ENCODE peak calls at places on chromosomes 13 and 19, in five cellular contexts. K, F, A, I and B are unnamed samples.

GRCh38 chr13:41004875-41005693 is 14.0 kb downstream of the ELF1 start:
- DNase-seq in I (no peak), F (no peak), K (no peak), A (peak), B (peak)

GRCh38 chr19:46192990-46193650 is 36.4 kb upstream of the IGFL1 start:
- DNase-seq in K (no peak), F (peak), A (peak), I (no peak), B (no peak)

GRCh38 chr13:108851660-108852059 is 222.2 kb downstream of the MYO16 start:
- DNase-seq in K (no peak), A (no peak), F (no peak), I (no peak), B (no peak)

GRCh38 chr19:41424335-41425173 is 2.6 kb downstream of the B3GNT8 start:
- DNase-seq in A (no peak), F (no peak), I (no peak), K (no peak), B (no peak)

GRCh38 chr13:106619688-106620555 is 52.0 kb upstream of the ARGLU1 start:
- DNase-seq in A (peak), K (peak), I (no peak), F (peak), B (peak)

GRCh38 chr19:5498817-5499535 is 43.8 kb downstream of the ZNRF4 start:
- DNase-seq in K (no peak), A (no peak), F (no peak), I (no peak), B (no peak)

GRCh38 chr19:45969676-45970075 is 4.0 kb downstream of the NOVA2 start:
- DNase-seq in I (no peak), K (no peak), A (no peak), F (no peak), B (no peak)

GRCh38 chr19:1755467-1756155 is 2.3 kb downstream of the ONECUT3 start:
- DNase-seq in F (no peak), K (no peak), I (no peak), A (no peak), B (no peak)

GRCh38 chr19:33905473-33905936 is 108.8 kb downstream of the KCTD15 start:
- DNase-seq in A (peak), I (no peak), F (no peak), K (no peak), B (no peak)

GRCh38 chr13:90918551-90918950 is 428.9 kb upstream of the MIR17HG start:
- DNase-seq in A (peak), I (no peak), F (peak), K (no peak), B (no peak)

GRCh38 chr19:48169585-48169973 is 565 bp downstream of the LIG1 start:
- DNase-seq in F (peak), K (peak), A (peak), I (peak), B (peak)

GRCh38 chr19:46390866-46391265 is 22.5 kb downstream of the CCDC8 start:
- DNase-seq in I (no peak), F (no peak), A (no peak), K (no peak), B (no peak)

GRCh38 chr19:2083174-2083854 is 12.8 kb downstream of the MOB3A start:
- DNase-seq in K (no peak), I (no peak), F (no peak), A (no peak), B (peak)

GRCh38 chr19:8340341-8341096 is 2.5 kb downstream of the KANK3 start:
- DNase-seq in F (peak), K (no peak), I (no peak), A (no peak), B (peak)

GRCh38 chr19:31733591-31733990 is 384.4 kb upstream of the TSHZ3 start:
- DNase-seq in I (no peak), K (no peak), A (no peak), F (no peak), B (no peak)

GRCh38 chr13:94664889-94665288 is 47.5 kb downstream of the SOX21 start:
- DNase-seq in I (no peak), A (no peak), F (no peak), K (no peak), B (no peak)

GRCh38 chr13:103695320-103695719 is 629.1 kb upstream of the SLC10A2 start:
- DNase-seq in I (no peak), A (no peak), F (no peak), K (no peak), B (no peak)

GRCh38 chr13:95002968-95003813 is 290.8 kb upstream of the SOX21 start:
- DNase-seq in A (no peak), F (no peak), I (no peak), K (no peak), B (no peak)

GRCh38 chr13:64471916-64472315 is 2758.2 kb downstream of the PCDH9 start:
- DNase-seq in K (peak), F (peak), I (no peak), A (peak), B (no peak)

GRCh38 chr19:1019980-1020867 is 699 bp downstream of the TMEM259 start:
- DNase-seq in K (no peak), I (no peak), F (no peak), A (no peak), B (no peak)

GRCh38 chr19:48292798-48293197 is 22.9 kb downstream of the ZNF114 start:
- DNase-seq in I (no peak), F (peak), A (peak), K (no peak), B (no peak)

GRCh38 chr13:94157705-94158218 is 321.7 kb downstream of the DCT start:
- DNase-seq in K (no peak), I (no peak), F (peak), A (no peak), B (no peak)

GRCh38 chr19:45653634-45654033 is 14.4 kb upstream of the GIPR start:
- DNase-seq in A (no peak), K (no peak), I (no peak), F (no peak), B (no peak)

GRCh38 chr19:52961981-52962380 is 700 bp downstream of the ZNF816 start:
- DNase-seq in K (no peak), I (no peak), A (peak), F (no peak), B (no peak)

GRCh38 chr13:98254541-98254940 is 77.5 kb upstream of the RNF113B start:
- DNase-seq in F (peak), A (no peak), I (no peak), K (no peak), B (no peak)

GRCh38 chr19:12090807-12091206 is 26.3 kb downstream of the ZNF844 start:
- DNase-seq in A (peak), K (peak), I (peak), F (peak), B (peak)

GRCh38 chr13:42762917-42763316 is 18.5 kb upstream of the FAM216B start:
- DNase-seq in I (no peak), A (peak), F (peak), K (peak), B (no peak)

GRCh38 chr19:18344546-18344945 is 4.1 kb downstream of the PGPEP1 start:
- DNase-seq in K (no peak), F (no peak), A (no peak), I (no peak), B (no peak)

GRCh38 chr19:18345296-18345695 is 4.9 kb downstream of the PGPEP1 start:
- DNase-seq in K (no peak), F (no peak), A (no peak), I (no peak), B (no peak)

GRCh38 chr19:18349524-18350128 is 9.2 kb downstream of the PGPEP1 start:
- DNase-seq in A (peak), K (no peak), I (no peak), F (peak), B (peak)

GRCh38 chr19:18348171-18348570 is 7.8 kb downstream of the PGPEP1 start:
- DNase-seq in K (no peak), F (no peak), A (no peak), I (no peak), B (no peak)

GRCh38 chr19:18346091-18346490 is 5.7 kb downstream of the PGPEP1 start:
- DNase-seq in A (peak), F (no peak), I (no peak), K (no peak), B (no peak)
- TF ChIP-seq CTCF in A (no peak), F (no peak), I (no peak), K (no peak), B (no peak)

GRCh38 chr19:51904331-51905165 is at the start of gene ZNF649:
- DNase-seq in I (peak), K (peak), F (peak), A (peak), B (peak)
- TF ChIP-seq CTCF in I (no peak), K (no peak), F (no peak), A (peak), B (no peak)

GRCh38 chr13:84574851-84575250 is 692.6 kb upstream of the SLITRK1 start:
- DNase-seq in A (peak), F (peak), I (no peak), K (no peak), B (no peak)
- TF ChIP-seq CTCF in A (peak), F (peak), I (no peak), K (peak), B (no peak)

DNA sequence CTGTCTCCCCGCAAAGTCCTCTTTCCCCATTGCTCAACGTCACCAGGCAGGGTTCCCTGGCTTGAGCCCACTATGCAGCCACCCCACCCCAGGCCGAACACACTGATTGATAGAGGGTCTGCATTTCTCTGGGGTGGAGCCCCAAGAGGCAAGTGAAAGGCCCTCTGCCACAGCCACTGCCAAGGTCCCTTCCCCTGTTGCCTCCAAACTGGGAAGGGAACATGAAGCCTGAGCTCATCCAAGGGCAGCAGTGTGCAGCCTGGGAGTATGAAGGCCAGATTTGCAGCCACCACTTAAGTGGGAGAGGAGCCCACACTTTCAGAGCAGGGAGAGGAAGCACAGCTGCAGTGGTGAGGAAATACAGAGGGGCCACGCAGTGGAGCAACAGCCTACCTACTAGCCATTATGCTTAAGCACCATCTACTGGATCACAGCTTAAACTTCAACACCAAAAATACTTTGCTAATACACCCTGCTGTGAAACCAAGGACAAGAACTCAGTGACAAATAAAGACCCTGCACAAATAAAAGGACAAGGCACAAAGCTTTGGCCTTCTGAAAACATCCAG is 48.6 kb downstream of the UBL3 start:
- DNase-seq in A (no peak), I (no peak), K (no peak), F (peak), B (no peak)
- TF ChIP-seq CTCF in A (no peak), I (no peak), K (peak), F (no peak), B (peak)

GRCh38 chr13:114013952-114014629 is 40.2 kb upstream of the C13orf46 start:
- DNase-seq in I (no peak), K (no peak), A (no peak), F (no peak), B (no peak)

GRCh38 chr13:114016321-114017027 is 42.6 kb upstream of the C13orf46 start:
- DNase-seq in I (no peak), A (no peak), F (no peak), K (no peak), B (no peak)

GRCh38 chr13:114013336-114013735 is 39.5 kb upstream of the C13orf46 start:
- DNase-seq in I (no peak), F (no peak), K (no peak), A (no peak), B (no peak)

GRCh38 chr13:114015608-114016295 is 41.9 kb upstream of the C13orf46 start:
- DNase-seq in F (peak), A (peak), I (no peak), K (no peak), B (no peak)

DNA sequence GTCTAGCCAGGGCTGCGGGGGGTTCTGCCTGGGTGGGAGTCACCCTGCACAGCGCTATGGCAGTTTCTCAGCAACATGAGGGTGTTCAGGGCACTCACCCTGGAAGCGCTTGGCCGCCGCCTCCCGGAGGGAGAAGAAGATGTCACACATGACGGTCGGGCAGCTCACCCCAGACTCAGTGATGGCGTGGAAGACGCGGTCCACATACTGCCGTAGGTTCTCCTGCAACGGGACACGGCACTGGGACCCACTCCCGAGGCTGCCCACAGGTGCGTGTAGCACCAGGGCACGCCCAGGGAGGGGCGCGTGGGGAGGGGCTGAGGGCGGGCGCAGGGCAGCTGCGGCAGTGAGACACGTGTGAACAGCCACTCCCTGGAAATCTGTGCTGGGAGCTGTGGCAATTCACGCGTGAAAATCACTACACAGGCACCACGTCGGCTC is 41.3 kb upstream of the C13orf46 start:
- DNase-seq in K (no peak), A (no peak), F (no peak), I (no peak), B (no peak)
- TF ChIP-seq CTCF in K (no peak), A (no peak), F (no peak), I (no peak), B (no peak)

GRCh38 chr13:30404207-30404606 is 18.1 kb upstream of the UBE2L5 start:
- DNase-seq in A (no peak), F (no peak), K (no peak), I (no peak), B (no peak)

GRCh38 chr13:30403491-30403890 is 18.8 kb upstream of the UBE2L5 start:
- DNase-seq in F (no peak), K (no peak), I (no peak), A (no peak), B (no peak)

GRCh38 chr13:30409911-30410704 is 12.2 kb upstream of the UBE2L5 start:
- DNase-seq in F (peak), I (no peak), A (peak), K (no peak), B (no peak)

GRCh38 chr13:30408319-30409101 is 13.8 kb upstream of the UBE2L5 start:
- DNase-seq in A (peak), F (peak), K (peak), I (peak), B (peak)

GRCh38 chr13:30406779-30407416 is 15.4 kb upstream of the UBE2L5 start:
- DNase-seq in A (no peak), K (no peak), I (no peak), F (no peak), B (no peak)
- TF ChIP-seq CTCF in A (no peak), K (no peak), I (no peak), F (no peak), B (no peak)